ENCODE peak calls at places on chromosome 22, in eight cellular contexts. Q is A549; N is CD4-positive, CD25-positive, alpha-beta regulatory T cell; Z is tibial nerve; G is ovary; R is CD8-positive, alpha-beta memory T cell; S is PC-3; E is prostate gland. J is an unnamed sample. For H3K4me1, the result is how much of the 10 kb centered on the place peaks cover.

GRCh38 chr22:37249946-37250345 is 5.9 kb upstream of the RAC2 start:
- DNase-seq in Q (no peak), N (no peak), Z (no peak), G (no peak), R (no peak), S (no peak), E (no peak), J (no peak)

GRCh38 chr22:19289475-19290161 is 1.9 kb downstream of the CLTCL1 start:
- DNase-seq in Q (no peak), N (no peak), Z (no peak), G (no peak), R (no peak), S (peak), E (no peak), J (peak)

GRCh38 chr22:24772493-24773220 is 1.9 kb downstream of the PIWIL3 start:
- DNase-seq in Q (peak), N (no peak), Z (no peak), G (no peak), R (no peak), S (peak), E (no peak), J (no peak)

GRCh38 chr22:48071828-48072227 is 1309.4 kb downstream of the TBC1D22A start:
- DNase-seq in Q (no peak), N (no peak), Z (no peak), G (no peak), R (no peak), S (no peak), E (no peak), J (no peak)

GRCh38 chr22:40524392-40525249 is 111.9 kb downstream of the MRTFA start:
- DNase-seq in Q (no peak), N (no peak), Z (no peak), G (peak), R (no peak), S (peak), E (no peak), J (no peak)

GRCh38 chr22:19941365-19942070 is at the start of the genes COMT and TXNRD2:
- DNase-seq in Q (peak), N (peak), Z (peak), G (peak), R (peak), S (peak), E (peak), J (peak)

GRCh38 chr22:33697640-33698039 is 222.6 kb downstream of the LARGE1 start:
- DNase-seq in Q (no peak), N (no peak), Z (no peak), G (no peak), R (no peak), S (no peak), E (no peak), J (no peak)

GRCh38 chr22:20143883-20144665 is 6.8 kb downstream of the CCDC188 start:
- DNase-seq in Q (no peak), N (no peak), Z (no peak), G (no peak), R (no peak), S (no peak), E (no peak), J (no peak)

GRCh38 chr22:30860176-30861105 is 108.1 kb downstream of the MORC2 start:
- DNase-seq in Q (no peak), N (no peak), Z (no peak), G (no peak), R (no peak), S (no peak), E (no peak), J (no peak)

GRCh38 chr22:29117799-29118477 is 45.1 kb downstream of the KREMEN1 start:
- DNase-seq in Q (no peak), N (no peak), Z (no peak), G (no peak), R (no peak), S (no peak), E (no peak), J (no peak)

GRCh38 chr22:24819941-24820461 is 14.0 kb downstream of the SGSM1 start:
- DNase-seq in Q (peak), N (no peak), Z (no peak), G (peak), R (no peak), S (peak), E (peak), J (no peak)

GRCh38 chr22:35102663-35103062 is 36.7 kb downstream of the ISX start:
- DNase-seq in Q (peak), N (no peak), Z (no peak), G (no peak), R (no peak), S (peak), E (no peak), J (no peak)

GRCh38 chr22:45764051-45764450 is 92.4 kb downstream of the ATXN10 start:
- DNase-seq in Q (no peak), N (no peak), Z (no peak), G (no peak), R (no peak), S (no peak), E (no peak), J (no peak)

GRCh38 chr22:47193606-47194316 is 431.3 kb downstream of the TBC1D22A start:
- DNase-seq in Q (no peak), N (no peak), Z (no peak), G (peak), R (no peak), S (no peak), E (no peak), J (no peak)

GRCh38 chr22:46761539-46762237 is 762 bp upstream of the TBC1D22A start:
- DNase-seq in Q (no peak), N (no peak), Z (no peak), G (no peak), R (no peak), S (no peak), E (no peak), J (no peak)

GRCh38 chr22:49142281-49142680 is 685.4 kb downstream of the BRD1 start:
- DNase-seq in Q (no peak), N (no peak), Z (no peak), G (no peak), R (no peak), S (no peak), E (no peak), J (no peak)

GRCh38 chr22:27311666-27312566 is 489.6 kb downstream of the MN1 start:
- DNase-seq in Q (no peak), N (no peak), Z (no peak), G (no peak), R (no peak), S (no peak), E (no peak), J (no peak)

GRCh38 chr22:46263208-46263575 is at the start of gene PKDREJ:
- DNase-seq in Q (no peak), N (no peak), Z (no peak), G (no peak), R (no peak), S (no peak), E (no peak), J (no peak)

GRCh38 chr22:29641052-29641780 is 37.8 kb downstream of the NF2 start:
- DNase-seq in Q (no peak), N (no peak), Z (no peak), G (no peak), R (no peak), S (no peak), E (peak), J (no peak)

GRCh38 chr22:48754611-48755331 is 1072.9 kb downstream of the BRD1 start:
- DNase-seq in Q (no peak), N (no peak), Z (no peak), G (no peak), R (no peak), S (no peak), E (peak), J (no peak)

GRCh38 chr22:22019659-22020424 is 37.3 kb upstream of the TOP3B start:
- DNase-seq in Q (no peak), N (no peak), Z (no peak), G (no peak), R (no peak), S (no peak), E (no peak), J (no peak)

GRCh38 chr22:30224161-30224857 is 22.2 kb downstream of the LIF start:
- DNase-seq in Q (peak), N (no peak), Z (no peak), G (no peak), R (no peak), S (peak), E (no peak), J (no peak)

GRCh38 chr22:47111626-47112373 is 349.4 kb downstream of the TBC1D22A start:
- DNase-seq in Q (no peak), N (no peak), Z (no peak), G (no peak), R (no peak), S (no peak), E (no peak), J (no peak)

GRCh38 chr22:40694409-40694808 is 15.1 kb downstream of the MCHR1 start:
- DNase-seq in Q (no peak), N (no peak), Z (no peak), G (no peak), R (no peak), S (no peak), E (peak), J (no peak)

GRCh38 chr22:40605676-40606250 is 30.8 kb downstream of the MRTFA start:
- DNase-seq in Q (no peak), N (no peak), Z (no peak), G (no peak), R (no peak), S (no peak), E (no peak), J (no peak)

GRCh38 chr22:45329536-45329936 is 19.8 kb downstream of the FAM118A start:
- DNase-seq in Q (no peak), N (no peak), Z (no peak), G (no peak), R (no peak), S (no peak), E (no peak), J (no peak)

GRCh38 chr22:20302438-20303228 is 17.2 kb downstream of the DGCR6L start:
- DNase-seq in Q (no peak), N (no peak), Z (no peak), G (no peak), R (no peak), S (no peak), E (no peak), J (no peak)

GRCh38 chr22:30877662-30878515 is 90.7 kb downstream of the MORC2 start:
- DNase-seq in Q (no peak), N (no peak), Z (no peak), G (no peak), R (no peak), S (peak), E (no peak), J (no peak)

GRCh38 chr22:17847360-17848078 is 73.2 kb upstream of the BID start:
- DNase-seq in Q (no peak), N (no peak), Z (no peak), G (no peak), R (no peak), S (no peak), E (no peak), J (no peak)

GRCh38 chr22:26778372-26778771 is 121.0 kb downstream of the MIAT start:
- DNase-seq in Q (no peak), N (no peak), Z (no peak), G (no peak), R (no peak), S (no peak), E (no peak), J (no peak)

GRCh38 chr22:27270818-27271510 is 530.6 kb downstream of the MN1 start:
- DNase-seq in Q (no peak), N (no peak), Z (no peak), G (peak), R (no peak), S (no peak), E (no peak), J (no peak)

GRCh38 chr22:23278883-23279675 is 98.8 kb downstream of the BCR start:
- DNase-seq in Q (peak), N (no peak), Z (no peak), G (no peak), R (peak), S (peak), E (peak), J (peak)

GRCh38 chr22:23279781-23280180 is 99.5 kb downstream of the BCR start:
- DNase-seq in Q (no peak), N (no peak), Z (no peak), G (no peak), R (no peak), S (no peak), E (no peak), J (no peak)

GRCh38 chr22:23276656-23277582 is 96.6 kb downstream of the BCR start:
- DNase-seq in Q (no peak), N (no peak), Z (no peak), G (no peak), R (no peak), S (no peak), E (no peak), J (no peak)

GRCh38 chr22:23275751-23276150 is 95.4 kb downstream of the BCR start:
- DNase-seq in Q (no peak), N (no peak), Z (no peak), G (no peak), R (no peak), S (no peak), E (no peak), J (no peak)

DNA sequence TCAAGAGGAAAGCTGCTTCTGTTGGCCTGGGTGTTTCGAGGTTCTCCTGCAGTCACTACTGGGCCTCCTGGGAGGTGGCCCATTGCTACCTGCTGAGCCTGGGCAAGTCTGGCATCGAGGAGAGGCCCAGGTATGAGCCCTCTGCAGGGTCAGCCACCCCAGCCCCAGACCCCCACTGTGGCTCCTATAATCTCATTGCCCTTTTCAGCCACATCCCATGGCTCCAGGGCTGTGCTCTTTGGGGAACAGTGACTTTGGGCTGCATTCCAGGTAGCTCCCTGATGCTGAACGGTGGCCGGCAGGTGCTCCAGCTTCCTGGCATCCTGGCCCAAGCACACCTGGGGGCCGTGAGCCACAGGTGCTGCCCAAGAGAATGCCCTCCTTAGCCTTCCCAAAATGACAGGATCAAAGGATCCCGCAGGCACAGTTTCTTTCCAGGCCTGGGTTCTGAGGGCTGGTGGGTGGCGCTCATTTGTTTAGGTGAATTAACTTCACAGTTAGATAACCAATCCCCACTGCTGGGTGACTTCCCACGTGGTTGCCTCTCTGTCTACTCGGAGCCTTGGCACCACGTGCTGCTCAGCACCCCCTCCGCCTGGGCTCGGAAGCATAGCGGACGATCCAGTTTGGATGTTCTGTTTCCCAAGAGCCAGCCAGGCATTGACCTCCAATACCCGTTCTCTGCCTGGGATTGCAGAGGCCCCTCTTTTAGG is 97.4 kb downstream of the BCR start:
- DNase-seq in Q (no peak), N (no peak), Z (no peak), G (no peak), R (no peak), S (no peak), E (no peak), J (no peak)
- H3K4me1 ChIP-seq in Q (under half), N (under half), Z (under half), G (under half), R (under half), S (under half), E (under half), J (under half)

GRCh38 chr22:32323513-32324164 is 34.0 kb upstream of the RFPL3 start:
- DNase-seq in Q (no peak), N (no peak), Z (no peak), G (no peak), R (no peak), S (no peak), E (no peak), J (no peak)
- H3K27ac ChIP-seq in Q (no peak), N (no peak), Z (no peak), G (no peak), R (no peak), S (no peak), E (no peak), J (no peak)

GRCh38 chr22:42702675-42703074 is 18.0 kb downstream of the A4GALT start:
- DNase-seq in Q (no peak), N (no peak), Z (no peak), G (no peak), R (no peak), S (no peak), E (no peak), J (no peak)

GRCh38 chr22:42700355-42700754 is 20.3 kb downstream of the A4GALT start:
- DNase-seq in Q (no peak), N (no peak), Z (no peak), G (no peak), R (no peak), S (no peak), E (no peak), J (no peak)

GRCh38 chr22:42700901-42701300 is 19.8 kb downstream of the A4GALT start:
- DNase-seq in Q (no peak), N (no peak), Z (no peak), G (no peak), R (no peak), S (no peak), E (no peak), J (no peak)

GRCh38 chr22:42699953-42700352 is 20.7 kb downstream of the A4GALT start:
- DNase-seq in Q (no peak), N (no peak), Z (no peak), G (no peak), R (no peak), S (no peak), E (no peak), J (no peak)

DNA sequence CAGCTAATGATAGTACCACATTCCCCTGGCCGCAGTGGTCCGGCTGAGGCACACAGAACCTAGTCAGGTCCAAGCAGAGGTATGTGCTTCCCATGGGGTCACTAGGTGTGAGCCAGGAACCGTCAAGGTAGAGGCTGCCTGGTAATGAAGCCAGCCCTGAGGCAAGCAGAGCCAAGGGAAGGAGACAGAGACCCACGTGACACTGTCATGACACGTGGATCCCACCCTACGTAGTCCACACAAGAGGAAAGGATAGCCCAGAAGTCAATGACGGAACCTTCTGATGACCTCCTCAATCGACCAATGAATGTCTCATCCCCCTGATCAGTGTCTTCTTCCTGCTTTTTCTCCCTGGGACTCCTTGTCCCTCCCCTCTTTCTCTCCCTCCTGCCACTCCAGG is 19.0 kb downstream of the A4GALT start:
- DNase-seq in Q (no peak), N (no peak), Z (no peak), G (no peak), R (no peak), S (no peak), E (no peak), J (no peak)
- H3K4me1 ChIP-seq in Q (under half), N (under half), Z (under half), G (under half), R (under half), S (under half), E (under half), J (under half)

GRCh38 chr22:36192601-36193000 is 9.0 kb downstream of the APOL4 start:
- DNase-seq in Q (no peak), N (no peak), Z (no peak), G (no peak), R (no peak), S (no peak), E (no peak), J (no peak)

GRCh38 chr22:36193577-36193976 is 8.0 kb downstream of the APOL4 start:
- DNase-seq in Q (no peak), N (no peak), Z (no peak), G (no peak), R (no peak), S (no peak), E (no peak), J (no peak)

GRCh38 chr22:36194971-36195370 is 6.6 kb downstream of the APOL4 start:
- DNase-seq in Q (peak), N (peak), Z (peak), G (peak), R (peak), S (peak), E (peak), J (peak)

GRCh38 chr22:36193171-36193570 is 8.4 kb downstream of the APOL4 start:
- DNase-seq in Q (no peak), N (no peak), Z (no peak), G (no peak), R (no peak), S (no peak), E (no peak), J (no peak)

DNA sequence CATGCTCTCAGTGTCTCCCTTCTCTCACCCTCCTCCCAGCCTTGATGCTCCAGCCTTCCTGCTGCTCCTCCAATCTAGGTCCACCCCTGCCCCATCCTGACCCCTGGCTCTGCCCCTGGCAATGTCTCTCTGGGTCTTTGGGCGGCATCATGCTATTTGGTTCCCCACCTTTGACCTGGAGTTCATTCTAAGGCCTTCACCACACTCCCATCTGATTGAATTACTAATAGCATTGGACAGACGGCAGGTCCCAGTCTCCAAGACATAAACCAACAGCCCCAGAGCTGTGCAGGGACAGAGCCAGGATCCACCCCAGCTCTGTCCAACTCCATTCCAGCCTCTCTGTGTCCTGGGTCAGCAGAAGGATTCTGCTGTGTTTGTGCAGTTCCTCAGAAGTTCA is 7.2 kb downstream of the APOL4 start:
- DNase-seq in Q (no peak), N (no peak), Z (no peak), G (no peak), R (no peak), S (no peak), E (no peak), J (no peak)
- H3K27ac ChIP-seq in Q (no peak), N (no peak), Z (no peak), G (no peak), R (no peak), S (no peak), E (no peak), J (no peak)

GRCh38 chr22:43297246-43298061 is 45.7 kb downstream of the SCUBE1 start:
- DNase-seq in Q (no peak), N (no peak), Z (peak), G (no peak), R (no peak), S (no peak), E (peak), J (no peak)
- H3K4me1 ChIP-seq in Q (under half), N (under half), Z (under half), G (under half), R (under half), S (under half), E (under half), J (under half)

DNA sequence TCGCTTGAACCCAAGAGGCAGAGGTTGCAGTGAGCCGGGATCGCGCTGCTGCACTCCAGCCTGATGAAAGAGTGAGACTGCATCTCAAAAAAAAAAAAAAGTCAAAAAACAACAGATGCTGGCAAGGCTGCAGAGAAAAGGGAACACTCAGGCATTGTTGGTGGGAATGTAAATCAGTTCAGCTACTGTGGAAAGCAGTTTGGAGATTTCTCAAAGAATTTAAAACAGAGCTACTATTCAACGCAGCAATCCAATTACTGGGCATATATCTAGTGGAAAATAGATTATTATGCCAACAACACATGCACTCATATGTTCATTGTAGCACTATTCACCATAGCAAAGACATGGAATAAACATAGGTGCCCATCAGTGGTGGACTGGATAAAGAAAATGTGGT is 89.7 kb downstream of the EFCAB6 start:
- DNase-seq in Q (no peak), N (no peak), Z (no peak), G (no peak), R (no peak), S (no peak), E (no peak), J (no peak)
- H3K27ac ChIP-seq in Q (no peak), N (no peak), Z (no peak), G (no peak), R (no peak), S (no peak), E (no peak), J (no peak)

GRCh38 chr22:41947181-41948080 is 479 bp upstream of the CENPM start:
- DNase-seq in Q (no peak), N (no peak), Z (no peak), G (no peak), R (no peak), S (no peak), E (no peak), J (no peak)
- H3K4me1 ChIP-seq in Q (under half), N (under half), Z (under half), G (under half), R (under half), S (under half), E (under half), J (under half)